ENCODE peak calls at places on chromosomes 12 and 14, in eight cellular contexts. M, D, W, Q, O, N, B and C are unnamed samples.

GRCh38 chr14:102985665-102986064 is 63.2 kb downstream of the AMN start:
- ATAC-seq in B (no peak), D (no peak), N (no peak), O (no peak), W (no peak), M (no peak), Q (no peak), C (peak)

GRCh38 chr12:62882696-62883095 is 52.3 kb downstream of the PPM1H start:
- ATAC-seq in W (no peak), Q (no peak), N (no peak), D (no peak), B (no peak), O (no peak), M (no peak), C (no peak)

GRCh38 chr12:25615119-25615518 is 62.0 kb upstream of the LMNTD1 start:
- ATAC-seq in D (no peak), O (no peak), B (no peak), W (no peak), M (no peak), Q (no peak), N (no peak), C (no peak)

GRCh38 chr12:73612571-73612970 is 925.1 kb upstream of the ATXN7L3B start:
- ATAC-seq in Q (no peak), N (no peak), W (no peak), B (no peak), M (no peak), O (no peak), D (no peak), C (no peak)

GRCh38 chr14:53528114-53528513 is 375.0 kb upstream of the DDHD1 start:
- ATAC-seq in W (no peak), N (no peak), D (no peak), O (no peak), M (no peak), Q (peak), B (no peak), C (peak)

GRCh38 chr14:35352274-35353233 is 52.0 kb downstream of the NFKBIA start:
- ATAC-seq in W (no peak), D (peak), N (peak), B (peak), M (no peak), Q (no peak), O (no peak), C (no peak)

GRCh38 chr12:92987846-92988621 is 58.9 kb upstream of the EEA1 start:
- ATAC-seq in B (peak), W (peak), O (peak), Q (peak), M (no peak), D (peak), N (peak), C (peak)

GRCh38 chr12:92088802-92089201 is 56.8 kb downstream of the BTG1 start:
- ATAC-seq in D (peak), Q (no peak), B (peak), N (peak), W (no peak), M (no peak), O (no peak), C (no peak)

GRCh38 chr12:50634379-50634778 is 129.5 kb upstream of the ATF1 start:
- ATAC-seq in W (no peak), B (no peak), O (no peak), M (no peak), N (peak), D (no peak), Q (no peak), C (no peak)

GRCh38 chr14:105247715-105248367 is 492 bp upstream of the BTBD6 start:
- ATAC-seq in B (peak), D (peak), W (peak), M (no peak), Q (peak), N (peak), O (no peak), C (peak)

GRCh38 chr12:44873898-44874297 is 2.2 kb downstream of the NELL2 start:
- ATAC-seq in B (no peak), O (no peak), N (no peak), W (no peak), Q (no peak), D (no peak), M (no peak), C (peak)

GRCh38 chr14:65032319-65032718 is 45.6 kb downstream of the FNTB start:
- ATAC-seq in M (no peak), O (no peak), Q (peak), D (no peak), N (peak), B (peak), W (no peak), C (no peak)

GRCh38 chr12:70430400-70430799 is 64.3 kb downstream of the KCNMB4 start:
- ATAC-seq in D (no peak), M (no peak), B (no peak), Q (no peak), O (no peak), W (no peak), N (no peak), C (no peak)

GRCh38 chr12:116591608-116592115 is 32.5 kb downstream of the MAP1LC3B2 start:
- ATAC-seq in B (no peak), N (peak), O (no peak), M (no peak), W (no peak), D (no peak), Q (peak), C (peak)